ENCODE peak calls at places on chromosome 15, in eight cellular contexts. M, S, W, N, L, V, K and R are unnamed samples.

GRCh38 chr15:58875343-58875742 is 58.1 kb downstream of the SLTM start:
- DNase-seq in S (no peak), W (no peak), L (no peak), V (no peak), M (no peak), N (no peak), K (no peak), R (no peak)

GRCh38 chr15:84599906-84600305 is 903 bp upstream of the ZSCAN2 start:
- DNase-seq in L (no peak), K (no peak), W (no peak), M (no peak), N (no peak), S (no peak), V (no peak), R (no peak)

GRCh38 chr15:57735891-57736290 is 29.4 kb downstream of the POLR2M start:
- DNase-seq in S (no peak), W (no peak), L (no peak), M (no peak), N (no peak), K (no peak), V (no peak), R (no peak)

GRCh38 chr15:92069308-92070244 is 216.1 kb downstream of the SLCO3A1 start:
- DNase-seq in N (peak), V (no peak), M (peak), W (peak), L (peak), S (no peak), K (no peak), R (no peak)

GRCh38 chr15:72534522-72534921 is 60.4 kb downstream of the ARIH1 start:
- DNase-seq in M (no peak), N (no peak), S (peak), W (no peak), L (no peak), K (peak), V (peak), R (no peak)

GRCh38 chr15:68609618-68610017 is 30.8 kb downstream of the CORO2B start:
- DNase-seq in V (no peak), N (peak), L (peak), M (peak), W (no peak), S (no peak), K (no peak), R (no peak)

GRCh38 chr15:32790352-32790999 is 72.7 kb downstream of the GREM1 start:
- DNase-seq in W (no peak), M (peak), L (no peak), V (no peak), K (no peak), S (no peak), N (no peak), R (no peak)

GRCh38 chr15:40823572-40824343 is 4.8 kb downstream of the PPP1R14D start:
- DNase-seq in N (no peak), K (no peak), M (no peak), S (no peak), W (no peak), L (no peak), V (no peak), R (no peak)

GRCh38 chr15:61032600-61033286 is 196.4 kb downstream of the RORA start:
- DNase-seq in N (no peak), M (no peak), L (no peak), S (no peak), K (no peak), W (no peak), V (no peak), R (no peak)

GRCh38 chr15:52360229-52361203 is 64.9 kb upstream of the MYO5C start:
- DNase-seq in W (no peak), M (no peak), N (no peak), S (no peak), K (no peak), V (no peak), L (no peak), R (no peak)

GRCh38 chr15:73053398-73053723 is 1.1 kb downstream of the NEO1 start:
- DNase-seq in N (no peak), V (no peak), L (no peak), M (no peak), W (no peak), K (peak), S (no peak), R (no peak)

GRCh38 chr15:101107101-101107500 is 144.7 kb downstream of the CHSY1 start:
- DNase-seq in W (no peak), L (no peak), S (no peak), K (no peak), V (no peak), N (no peak), M (no peak), R (no peak)
- H3K4me3 ChIP-seq in W (no peak), L (no peak), S (no peak), K (no peak), V (no peak), N (no peak), M (no peak), R (no peak)

GRCh38 chr15:27563765-27564164 is 535.4 kb downstream of the OCA2 start:
- DNase-seq in N (no peak), W (no peak), S (no peak), K (no peak), M (no peak), L (no peak), V (no peak), R (no peak)
- H3K4me3 ChIP-seq in N (no peak), W (no peak), S (no peak), K (no peak), M (no peak), L (no peak), V (no peak), R (no peak)

GRCh38 chr15:31302029-31302657 is 24.5 kb upstream of the KLF13 start:
- DNase-seq in K (no peak), W (no peak), N (no peak), L (no peak), V (no peak), S (no peak), M (no peak), R (no peak)

GRCh38 chr15:31304074-31304648 is 22.5 kb upstream of the KLF13 start:
- DNase-seq in K (no peak), V (no peak), W (no peak), N (no peak), S (no peak), M (no peak), L (no peak), R (no peak)

GRCh38 chr15:31301687-31301990 is 25.0 kb upstream of the KLF13 start:
- DNase-seq in K (no peak), L (no peak), N (no peak), S (no peak), W (no peak), M (no peak), V (no peak), R (no peak)

GRCh38 chr15:31303434-31304073 is 23.1 kb upstream of the KLF13 start:
- DNase-seq in V (no peak), W (peak), M (no peak), K (no peak), L (peak), N (peak), S (no peak), R (no peak)

GRCh38 chr15:31302778-31303433 is 23.7 kb upstream of the KLF13 start:
- DNase-seq in W (peak), K (no peak), L (no peak), V (no peak), M (no peak), S (no peak), N (no peak), R (no peak)
- H3K4me3 ChIP-seq in W (no peak), K (no peak), L (no peak), V (no peak), M (no peak), S (no peak), N (no peak), R (no peak)

GRCh38 chr15:45481151-45481550 is 41.4 kb downstream of the SLC30A4 start:
- DNase-seq in M (no peak), L (no peak), W (no peak), N (no peak), K (no peak), V (no peak), S (no peak), R (no peak)
- H3K4me3 ChIP-seq in M (no peak), L (no peak), W (no peak), N (no peak), K (no peak), V (no peak), S (no peak), R (no peak)

GRCh38 chr15:46088486-46089437 is 453.9 kb downstream of the SQOR start:
- DNase-seq in M (peak), V (no peak), S (no peak), L (no peak), K (no peak), N (no peak), W (no peak), R (no peak)
- H3K4me3 ChIP-seq in M (no peak), V (no peak), S (no peak), L (no peak), K (no peak), N (no peak), W (no peak), R (no peak)

GRCh38 chr15:77417642-77418041 is 2.3 kb downstream of the PEAK1 start:
- DNase-seq in N (no peak), K (no peak), S (no peak), V (no peak), W (no peak), L (no peak), M (no peak), R (no peak)
- H3K4me3 ChIP-seq in N (no peak), K (no peak), S (no peak), V (no peak), W (no peak), L (no peak), M (no peak), R (no peak)

GRCh38 chr15:89018235-89018634 is 70.0 kb upstream of the ABHD2 start:
- DNase-seq in K (no peak), W (no peak), M (no peak), L (peak), V (no peak), N (peak), S (no peak), R (no peak)
- H3K4me3 ChIP-seq in K (no peak), W (no peak), M (no peak), L (no peak), V (no peak), N (peak), S (no peak), R (no peak)